ENCODE peak calls at places on chromosomes 11 and 22, in seven cellular contexts. T is AG10803; D is cardiac muscle cell; N is tibial artery; H is heart right ventricle; Y is psoas muscle; Q is CD8-positive, alpha-beta T cell. L is an unnamed sample.

GRCh38 chr22:17788528-17789378 is 14.5 kb upstream of the BID start:
- DNase-seq in T (no peak), D (no peak), N (no peak), H (no peak), Y (no peak), Q (no peak), L (no peak)

GRCh38 chr11:73217131-73217809 is 811 bp upstream of the P2RY2 start:
- DNase-seq in T (no peak), D (no peak), N (no peak), H (no peak), Y (peak; percentile 84), Q (no peak), L (no peak)

GRCh38 chr11:10307411-10308207 is 2.7 kb downstream of the ADM start:
- DNase-seq in T (peak; percentile 91), D (peak; percentile 87), N (peak; percentile 94), H (peak; percentile 80), Y (peak; percentile 94), Q (peak; percentile 67), L (peak; percentile 71)

GRCh38 chr11:120655589-120655988 is 144.0 kb downstream of the GRIK4 start:
- DNase-seq in T (no peak), D (no peak), N (no peak), H (no peak), Y (no peak), Q (no peak), L (no peak)

GRCh38 chr22:35149149-35149548 is 83.2 kb downstream of the ISX start:
- DNase-seq in T (peak; percentile 12), D (no peak), N (no peak), H (no peak), Y (no peak), Q (no peak), L (no peak)

GRCh38 chr22:31923166-31923565 is 21.2 kb upstream of the YWHAH start:
- DNase-seq in T (no peak), D (no peak), N (peak; percentile 74), H (peak; percentile 49), Y (peak; percentile 53), Q (no peak), L (no peak)

GRCh38 chr11:112965601-112966125 is 4.4 kb downstream of the NCAM1 start:
- DNase-seq in T (no peak), D (peak; percentile 21), N (no peak), H (no peak), Y (no peak), Q (no peak), L (no peak)

GRCh38 chr11:27350503-27350902 is 12.5 kb downstream of the CCDC34 start:
- DNase-seq in T (peak; percentile 73), D (no peak), N (no peak), H (no peak), Y (no peak), Q (no peak), L (no peak)

GRCh38 chr22:22917377-22917776 is 29.8 kb downstream of the IGLL5 start:
- DNase-seq in T (no peak), D (no peak), N (no peak), H (no peak), Y (no peak), Q (no peak), L (no peak)

GRCh38 chr11:69121621-69122336 is 34.0 kb upstream of the SMIM38 start:
- DNase-seq in T (no peak), D (no peak), N (no peak), H (no peak), Y (no peak), Q (no peak), L (no peak)

GRCh38 chr11:115132829-115133228 is 371.4 kb downstream of the CADM1 start:
- DNase-seq in T (no peak), D (no peak), N (no peak), H (no peak), Y (no peak), Q (no peak), L (no peak)
- TF ChIP-seq CTCF in T (peak; percentile 15), D (no peak), N (no peak), H (no peak), Y (peak; percentile 18), Q (no peak), L (no peak)

DNA sequence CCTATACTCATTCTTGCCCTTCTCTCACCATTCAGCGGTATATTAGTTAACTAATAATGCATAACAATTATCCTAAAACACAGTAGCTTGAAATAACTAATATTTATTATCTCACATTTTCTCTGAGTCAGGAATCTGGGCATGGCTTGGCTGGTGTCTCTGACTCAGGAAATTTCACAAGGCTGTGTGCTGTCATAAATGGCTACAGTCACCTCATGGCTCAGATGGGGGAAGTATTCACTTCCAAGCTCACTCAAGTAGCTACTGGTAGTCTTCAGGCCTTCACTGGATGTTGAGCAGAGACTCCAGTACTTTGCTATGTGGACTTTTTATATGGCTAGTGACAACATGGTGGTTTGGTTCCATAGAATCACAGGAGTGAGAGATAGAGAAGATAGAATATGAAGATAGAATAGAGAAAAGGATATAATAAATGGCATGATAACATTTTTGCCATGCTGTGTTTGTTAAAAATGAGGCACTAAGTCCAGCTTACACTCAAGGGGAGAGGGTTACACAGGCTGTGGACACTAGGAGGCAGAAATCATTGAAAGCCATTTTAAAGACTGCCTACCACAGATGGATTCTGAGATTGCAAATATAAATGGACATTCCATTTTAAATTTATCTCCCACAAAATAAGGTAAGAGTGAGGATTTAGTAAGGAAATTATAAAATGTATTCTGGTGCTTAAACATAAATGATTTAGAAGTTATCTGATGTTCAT is 997.8 kb upstream of the CHORDC1 start:
- DNase-seq in T (no peak), D (no peak), N (no peak), H (no peak), Y (no peak), Q (no peak), L (no peak)
- TF ChIP-seq CTCF in T (no peak), D (no peak), N (no peak), H (no peak), Y (no peak), Q (no peak), L (no peak)

GRCh38 chr11:83671295-83671694 is 385.1 kb upstream of the CCDC90B start:
- DNase-seq in T (peak; percentile 3), D (no peak), N (no peak), H (no peak), Y (no peak), Q (no peak), L (no peak)
- TF ChIP-seq CTCF in T (peak; percentile 38), D (no peak), N (no peak), H (no peak), Y (no peak), Q (no peak), L (no peak)

GRCh38 chr22:21657361-21658118 is 8.3 kb upstream of the PPIL2 start:
- DNase-seq in T (peak; percentile 19), D (peak; percentile 88), N (peak; percentile 78), H (peak; percentile 51), Y (peak; percentile 79), Q (peak; percentile 40), L (no peak)
- TF ChIP-seq CTCF in T (no peak), D (no peak), N (no peak), H (peak; percentile 36), Y (peak; percentile 15), Q (peak; percentile 44), L (no peak)

GRCh38 chr11:43130616-43131015 is 181.2 kb upstream of the API5 start:
- DNase-seq in T (no peak), D (peak; percentile 19), N (no peak), H (peak; percentile 4), Y (no peak), Q (no peak), L (no peak)
- TF ChIP-seq CTCF in T (no peak), D (no peak), N (no peak), H (peak; percentile 52), Y (no peak), Q (no peak), L (no peak)

GRCh38 chr11:117985953-117986887 is at the start of gene IL10RA:
- DNase-seq in T (peak; percentile 12), D (peak; percentile 85), N (peak; percentile 87), H (peak; percentile 74), Y (peak; percentile 85), Q (peak; percentile 66), L (peak; percentile 54)
- TF ChIP-seq CTCF in T (no peak), D (no peak), N (no peak), H (no peak), Y (no peak), Q (no peak), L (no peak)

DNA sequence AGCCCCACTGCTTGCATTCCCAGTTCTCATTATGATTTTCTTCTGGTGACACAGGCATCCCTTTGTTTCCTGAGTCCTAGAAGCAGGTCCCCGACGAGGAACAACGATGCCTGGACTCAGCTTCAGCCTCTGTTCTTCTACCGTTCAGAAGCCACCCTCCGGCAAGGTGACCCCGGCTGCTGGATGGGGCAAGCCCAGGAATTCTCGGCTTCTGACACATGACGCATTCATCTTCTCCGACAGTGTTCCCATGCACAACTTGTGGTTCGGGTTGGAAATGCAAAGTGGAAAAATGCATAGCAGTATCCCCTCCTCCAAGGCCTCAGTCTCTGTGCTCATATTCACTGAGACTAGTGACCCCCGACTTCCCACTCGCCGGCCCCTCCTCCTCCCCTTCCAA is 70.1 kb upstream of the NTM start:
- DNase-seq in T (no peak), D (no peak), N (no peak), H (no peak), Y (no peak), Q (no peak), L (no peak)
- TF ChIP-seq CTCF in T (no peak), D (no peak), N (no peak), H (no peak), Y (no peak), Q (no peak), L (no peak)

GRCh38 chr11:84648413-84648812 is 978.7 kb downstream of the DLG2 start:
- DNase-seq in T (no peak), D (no peak), N (no peak), H (no peak), Y (no peak), Q (no peak), L (no peak)

GRCh38 chr11:84645988-84646689 is 981.0 kb downstream of the DLG2 start:
- DNase-seq in T (no peak), D (no peak), N (no peak), H (no peak), Y (no peak), Q (no peak), L (no peak)

GRCh38 chr11:84642500-84642899 is 984.6 kb downstream of the DLG2 start:
- DNase-seq in T (no peak), D (no peak), N (no peak), H (no peak), Y (no peak), Q (no peak), L (no peak)
- TF ChIP-seq CTCF in T (no peak), D (no peak), N (no peak), H (no peak), Y (no peak), Q (no peak), L (no peak)

L was measured in omental fat pad.